ENCODE peak calls at places on chromosomes 3 and 15, in nine cellular contexts. E is EL; Y is tibial nerve; X is left ventricle myocardium superior; G is NCI-H774; A is memory B cell; B is right cardiac atrium; I is stimulated activated naive CD4-positive, alpha-beta T cell; F is HEK293T. T is an unnamed sample.

GRCh38 chr3:24229468-24230263 is 265.0 kb downstream of the THRB start:
- DNase-seq in E (peak), Y (no peak), X (no peak), G (no peak), A (no peak), B (no peak), I (no peak), F (no peak), T (no peak)

GRCh38 chr3:4985330-4986174 is 6.3 kb downstream of the BHLHE40 start:
- DNase-seq in E (peak), Y (no peak), X (peak), G (no peak), A (no peak), B (no peak), I (no peak), F (no peak), T (peak)

GRCh38 chr3:149715247-149715646 is 37.0 kb downstream of the COMMD2 start:
- DNase-seq in E (no peak), Y (no peak), X (no peak), G (no peak), A (no peak), B (no peak), I (no peak), F (no peak), T (no peak)

GRCh38 chr3:43161684-43162512 is 56.0 kb upstream of the POMGNT2 start:
- DNase-seq in E (peak), Y (no peak), X (no peak), G (no peak), A (no peak), B (no peak), I (no peak), F (no peak), T (no peak)

GRCh38 chr3:64291956-64292355 is 66.7 kb upstream of the PRICKLE2 start:
- DNase-seq in E (peak), Y (no peak), X (no peak), G (no peak), A (no peak), B (no peak), I (no peak), F (no peak), T (no peak)

GRCh38 chr3:43794776-43795175 is 104.0 kb downstream of the ABHD5 start:
- DNase-seq in E (peak), Y (no peak), X (no peak), G (no peak), A (no peak), B (no peak), I (no peak), F (no peak), T (no peak)

GRCh38 chr3:101925564-101925963 is 76.2 kb downstream of the NFKBIZ start:
- DNase-seq in E (no peak), Y (no peak), X (no peak), G (peak), A (no peak), B (no peak), I (no peak), F (no peak), T (no peak)

GRCh38 chr3:156750874-156751245 is 75.3 kb upstream of the LEKR1 start:
- DNase-seq in E (peak), Y (no peak), X (no peak), G (no peak), A (no peak), B (no peak), I (no peak), F (no peak), T (no peak)

GRCh38 chr3:72797773-72798543 is 50.3 kb downstream of the SHQ1 start:
- DNase-seq in E (peak), Y (no peak), X (peak), G (peak), A (no peak), B (peak), I (no peak), F (no peak), T (no peak)

GRCh38 chr15:100114526-100114925 is 227.2 kb downstream of the ADAMTS17 start:
- DNase-seq in E (peak), Y (no peak), X (peak), G (no peak), A (no peak), B (peak), I (no peak), F (no peak), T (peak)

GRCh38 chr3:194715022-194715800 is 29.5 kb downstream of the FAM43A start:
- DNase-seq in E (no peak), Y (no peak), X (no peak), G (peak), A (no peak), B (no peak), I (no peak), F (no peak), T (no peak)

GRCh38 chr3:10259036-10259435 is 10.8 kb downstream of the TATDN2 start:
- DNase-seq in E (no peak), Y (no peak), X (no peak), G (no peak), A (no peak), B (no peak), I (no peak), F (no peak), T (no peak)

GRCh38 chr3:54988302-54989022 is 60.6 kb upstream of the LRTM1 start:
- DNase-seq in E (peak), Y (peak), X (no peak), G (no peak), A (no peak), B (peak), I (no peak), F (no peak), T (peak)

GRCh38 chr3:13507791-13508339 is 27.8 kb downstream of the HDAC11 start:
- DNase-seq in E (peak), Y (no peak), X (peak), G (no peak), A (no peak), B (peak), I (no peak), F (no peak), T (no peak)

GRCh38 chr3:141000027-141000663 is 51.0 kb upstream of the SPSB4 start:
- DNase-seq in E (peak), Y (peak), X (peak), G (peak), A (peak), B (peak), I (peak), F (peak), T (peak)

GRCh38 chr3:189099031-189099471 is 72.7 kb upstream of the TPRG1 start:
- DNase-seq in E (no peak), Y (peak), X (peak), G (no peak), A (no peak), B (peak), I (no peak), F (no peak), T (peak)

GRCh38 chr15:99157456-99157855 is 52.6 kb downstream of the SYNM start:
- DNase-seq in E (no peak), Y (no peak), X (no peak), G (no peak), A (no peak), B (no peak), I (no peak), F (no peak), T (no peak)

GRCh38 chr15:68310178-68310810 is 32.7 kb downstream of the FEM1B start:
- DNase-seq in E (no peak), Y (no peak), X (peak), G (no peak), A (no peak), B (no peak), I (no peak), F (no peak), T (peak)

GRCh38 chr3:170572665-170573253 is 13.1 kb downstream of the SLC7A14 start:
- DNase-seq in E (peak), Y (no peak), X (no peak), G (no peak), A (no peak), B (no peak), I (no peak), F (no peak), T (no peak)

GRCh38 chr3:12253521-12253920 is 35.3 kb upstream of the PPARG start:
- DNase-seq in E (no peak), Y (no peak), X (no peak), G (no peak), A (no peak), B (no peak), I (no peak), F (peak), T (no peak)

GRCh38 chr3:49900491-49901153 is 3.1 kb downstream of the MST1R start:
- DNase-seq in E (peak), Y (no peak), X (peak), G (peak), A (no peak), B (peak), I (no peak), F (no peak), T (peak)

GRCh38 chr3:12954891-12955650 is 113.7 kb upstream of the RPL32 start:
- DNase-seq in E (no peak), Y (peak), X (peak), G (no peak), A (peak), B (peak), I (no peak), F (no peak), T (peak)

GRCh38 chr3:194736277-194736895 is 50.7 kb downstream of the FAM43A start:
- DNase-seq in E (no peak), Y (no peak), X (no peak), G (no peak), A (peak), B (no peak), I (no peak), F (no peak), T (no peak)

GRCh38 chr3:187507905-187508304 is 139.7 kb downstream of the RTP4 start:
- DNase-seq in E (no peak), Y (no peak), X (no peak), G (no peak), A (no peak), B (no peak), I (no peak), F (no peak), T (no peak)

GRCh38 chr3:9690451-9691450 is 12.9 kb upstream of the CPNE9 start:
- DNase-seq in E (no peak), Y (no peak), X (peak), G (no peak), A (peak), B (peak), I (no peak), F (no peak), T (no peak)

GRCh38 chr15:39976291-39977274 is 42.7 kb downstream of the EIF2AK4 start:
- DNase-seq in E (peak), Y (peak), X (peak), G (peak), A (no peak), B (peak), I (no peak), F (peak), T (peak)

GRCh38 chr15:64014995-64015394 is 31.3 kb downstream of the DAPK2 start:
- DNase-seq in E (no peak), Y (no peak), X (peak), G (no peak), A (no peak), B (peak), I (no peak), F (no peak), T (no peak)

GRCh38 chr15:40273428-40273827 is 9.4 kb downstream of the ANKRD63 start:
- DNase-seq in E (no peak), Y (no peak), X (no peak), G (no peak), A (no peak), B (peak), I (no peak), F (no peak), T (no peak)

GRCh38 chr3:50238549-50239026 is 2.6 kb downstream of the GNAI2 start:
- DNase-seq in E (no peak), Y (peak), X (peak), G (no peak), A (no peak), B (peak), I (no peak), F (no peak), T (peak)

GRCh38 chr15:40449275-40449674 is 8.5 kb downstream of the BAHD1 start:
- DNase-seq in E (peak), Y (no peak), X (no peak), G (no peak), A (no peak), B (no peak), I (no peak), F (no peak), T (no peak)

GRCh38 chr3:69200384-69201068 is 78.1 kb upstream of the LMOD3 start:
- DNase-seq in E (no peak), Y (no peak), X (no peak), G (peak), A (no peak), B (no peak), I (no peak), F (peak), T (no peak)

GRCh38 chr3:30631237-30631961 is 25.0 kb downstream of the TGFBR2 start:
- DNase-seq in E (peak), Y (no peak), X (no peak), G (no peak), A (no peak), B (no peak), I (peak), F (no peak), T (no peak)